ENCODE peak calls at places on chromosomes 2 and 18, in eight cellular contexts. L is endodermal cell, T is OCI-LY7, S is chondrocyte, J is neural crest cell, A is foreskin fibroblast, D is HL-60, V is mammary epithelial cell. Q is an unnamed sample.

GRCh38 chr2:242057379-242058040 is 188.0 kb downstream of the RTP5 start:
- DNase-seq in L (no peak), T (no peak), S (peak; percentile 52), J (no peak), A (no peak), D (no peak), V (no peak), Q (no peak)

GRCh38 chr2:85851253-85851955 is 37.4 kb downstream of the ST3GAL5 start:
- DNase-seq in L (no peak), T (no peak), S (no peak), J (no peak), A (peak; percentile 28), D (no peak), V (peak; percentile 41), Q (no peak)

GRCh38 chr2:84449055-84449454 is 10.0 kb downstream of the SUCLG1 start:
- DNase-seq in L (no peak), T (no peak), S (no peak), J (no peak), A (no peak), D (no peak), V (no peak), Q (no peak)

GRCh38 chr2:83459456-83459855 is 999.6 kb downstream of the SUCLG1 start:
- DNase-seq in L (no peak), T (no peak), S (no peak), J (no peak), A (no peak), D (no peak), V (no peak), Q (no peak)

GRCh38 chr18:77039196-77040140 is 93.1 kb downstream of the MBP start:
- DNase-seq in L (no peak), T (no peak), S (no peak), J (no peak), A (no peak), D (no peak), V (peak; percentile 23), Q (no peak)

GRCh38 chr2:169452080-169452479 is 27.2 kb upstream of the BBS5 start:
- DNase-seq in L (no peak), T (peak; percentile 48), S (no peak), J (no peak), A (peak; percentile 14), D (no peak), V (peak; percentile 5), Q (no peak)

GRCh38 chr2:56231361-56231760 is 47.6 kb downstream of the CCDC85A start:
- DNase-seq in L (no peak), T (no peak), S (no peak), J (no peak), A (no peak), D (no peak), V (no peak), Q (no peak)

GRCh38 chr2:43370705-43371104 is 144.3 kb upstream of the ZFP36L2 start:
- DNase-seq in L (no peak), T (no peak), S (no peak), J (no peak), A (no peak), D (no peak), V (no peak), Q (no peak)

GRCh38 chr18:25299899-25300298 is 52.1 kb downstream of the ZNF521 start:
- DNase-seq in L (no peak), T (no peak), S (no peak), J (no peak), A (no peak), D (no peak), V (no peak), Q (no peak)
- TF ChIP-seq CTCF in L (no peak), T (no peak), S (no peak), J (no peak), A (no peak), D (no peak), V (no peak), Q (no peak)

GRCh38 chr2:197596751-197597150 is 78.6 kb downstream of the RFTN2 start:
- DNase-seq in L (no peak), T (no peak), S (no peak), J (no peak), A (no peak), D (no peak), V (no peak), Q (no peak)

GRCh38 chr2:197604117-197604516 is 71.3 kb downstream of the RFTN2 start:
- DNase-seq in L (no peak), T (no peak), S (no peak), J (no peak), A (no peak), D (no peak), V (no peak), Q (no peak)

GRCh38 chr2:197600306-197600705 is 75.1 kb downstream of the RFTN2 start:
- DNase-seq in L (no peak), T (no peak), S (no peak), J (no peak), A (no peak), D (no peak), V (no peak), Q (no peak)

GRCh38 chr2:197598450-197598849 is 76.9 kb downstream of the RFTN2 start:
- DNase-seq in L (no peak), T (no peak), S (no peak), J (no peak), A (no peak), D (no peak), V (no peak), Q (no peak)

GRCh38 chr2:197599285-197599965 is 76.0 kb downstream of the RFTN2 start:
- DNase-seq in L (peak; percentile 70), T (peak; percentile 63), S (no peak), J (no peak), A (no peak), D (peak; percentile 77), V (peak; percentile 54), Q (no peak)
- TF ChIP-seq CTCF in L (peak; percentile 79), T (peak; percentile 48), S (peak; percentile 41), J (peak; percentile 51), A (peak; percentile 19), D (peak; percentile 27), V (peak; percentile 66), Q (peak; percentile 15)

DNA sequence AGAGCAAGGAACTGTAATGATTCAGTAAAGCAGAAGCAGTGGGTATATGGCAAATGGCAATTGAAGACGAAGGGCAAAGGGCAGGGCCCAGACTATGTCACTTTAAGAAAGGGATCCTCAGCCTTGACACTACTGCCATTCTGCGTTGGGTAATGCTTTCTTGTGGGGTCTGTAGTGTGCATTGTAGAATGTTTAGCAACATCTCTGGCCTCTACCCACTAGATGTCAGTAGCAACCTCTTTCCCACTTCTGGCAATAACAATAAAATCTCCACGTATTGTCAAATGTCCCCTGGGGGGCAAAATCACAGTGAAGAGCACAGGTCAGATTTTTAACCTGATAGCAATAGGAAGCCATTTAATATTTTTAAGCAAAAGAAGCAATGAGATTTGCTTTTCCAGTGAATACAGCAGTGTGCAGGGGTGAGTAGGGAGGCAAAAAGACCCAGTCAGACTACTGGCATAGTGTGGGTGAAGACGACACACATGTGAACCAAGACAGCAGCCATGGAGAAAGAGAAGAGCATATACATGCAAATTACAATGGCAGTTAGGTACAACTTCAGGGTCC is 209.5 kb downstream of the DYM start:
- DNase-seq in L (no peak), T (peak; percentile 45), S (no peak), J (no peak), A (peak; percentile 20), D (no peak), V (no peak), Q (no peak)
- TF ChIP-seq CTCF in L (peak; percentile 76), T (peak; percentile 75), S (peak; percentile 80), J (peak; percentile 52), A (peak; percentile 60), D (no peak), V (peak; percentile 37), Q (no peak)

DNA sequence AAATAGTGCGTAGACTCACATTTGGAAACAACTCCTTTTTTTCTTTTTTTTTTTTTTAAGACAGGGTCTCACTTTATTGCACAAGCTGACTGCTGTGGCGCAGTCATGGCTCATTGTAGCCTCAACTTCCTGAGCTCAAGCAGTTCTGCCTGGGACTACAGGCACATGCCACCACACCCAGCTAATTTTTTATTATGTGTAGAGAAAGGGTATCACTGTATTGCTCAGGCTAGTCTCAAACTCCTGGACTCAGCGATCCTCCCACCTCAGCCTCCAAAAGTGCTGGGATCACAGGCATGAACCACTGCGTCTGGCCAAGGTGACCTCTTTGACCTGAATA is 17.5 kb downstream of the HAT1 start:
- DNase-seq in L (no peak), T (no peak), S (no peak), J (no peak), A (no peak), D (no peak), V (no peak), Q (peak; percentile 56)
- TF ChIP-seq CTCF in L (no peak), T (no peak), S (no peak), J (no peak), A (no peak), D (no peak), V (no peak), Q (no peak)

GRCh38 chr2:106972782-106973181 is 86.8 kb upstream of the ST6GAL2 start:
- DNase-seq in L (no peak), T (no peak), S (no peak), J (no peak), A (no peak), D (no peak), V (no peak), Q (no peak)
- TF ChIP-seq CTCF in L (no peak), T (no peak), S (no peak), J (no peak), A (no peak), D (no peak), V (no peak), Q (no peak)

DNA sequence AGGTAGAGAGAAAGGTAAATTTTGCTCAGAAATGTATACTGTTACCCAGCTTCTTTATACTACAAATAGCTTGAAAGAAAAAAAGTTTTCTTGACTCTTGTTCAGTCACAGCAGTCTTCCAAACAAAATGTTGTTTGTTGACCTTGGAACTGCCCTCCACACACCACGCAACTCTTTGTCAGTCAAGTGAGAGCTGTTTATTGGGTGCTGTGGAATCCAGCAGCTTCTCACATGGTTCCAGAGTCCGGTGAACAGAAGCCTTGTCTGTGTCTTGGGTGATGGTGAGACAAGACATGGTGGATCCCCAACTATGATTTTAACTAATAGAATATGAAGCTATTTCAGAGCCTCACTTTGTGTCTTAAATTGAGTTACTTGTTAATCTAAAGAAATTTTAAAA is 112.5 kb downstream of the MAP2 start:
- DNase-seq in L (no peak), T (no peak), S (no peak), J (no peak), A (no peak), D (no peak), V (no peak), Q (no peak)
- TF ChIP-seq CTCF in L (no peak), T (no peak), S (no peak), J (no peak), A (no peak), D (no peak), V (no peak), Q (no peak)